ENCODE peak calls at places on chromosomes 7 and 10, in ten cellular contexts. One of them, this sample, is unnamed.

GRCh38 chr7:12638851-12639467 is 48.5 kb upstream of the ARL4A start:
- DNase-seq in AG04450: no peak
- DNase-seq in left ventricle myocardium inferior: no peak
- DNase-seq in lower leg skin: no peak
- DNase-seq in prostate gland: no peak
- DNase-seq in fibroblast of mammary gland: peak
- DNase-seq in heart right ventricle: no peak
- DNase-seq in K562: peak
- DNase-seq in LNCaP clone FGC: no peak
- DNase-seq in fibroblast of lung: peak
- DNase-seq in this sample: no peak

GRCh38 chr10:1488970-1489548 is 248.3 kb downstream of the ADARB2 start:
- DNase-seq in AG04450: no peak
- DNase-seq in left ventricle myocardium inferior: no peak
- DNase-seq in lower leg skin: no peak
- DNase-seq in prostate gland: no peak
- DNase-seq in fibroblast of mammary gland: no peak
- DNase-seq in heart right ventricle: no peak
- DNase-seq in K562: no peak
- DNase-seq in LNCaP clone FGC: no peak
- DNase-seq in fibroblast of lung: no peak
- DNase-seq in this sample: no peak

GRCh38 chr10:22379059-22379458 is 33.8 kb downstream of the SPAG6 start:
- DNase-seq in AG04450: no peak
- DNase-seq in left ventricle myocardium inferior: no peak
- DNase-seq in lower leg skin: no peak
- DNase-seq in prostate gland: no peak
- DNase-seq in fibroblast of mammary gland: no peak
- DNase-seq in heart right ventricle: no peak
- DNase-seq in K562: no peak
- DNase-seq in LNCaP clone FGC: no peak
- DNase-seq in fibroblast of lung: no peak
- DNase-seq in this sample: no peak

GRCh38 chr10:42926831-42927230 is 144.2 kb downstream of the BMS1 start:
- DNase-seq in AG04450: no peak
- DNase-seq in left ventricle myocardium inferior: no peak
- DNase-seq in lower leg skin: no peak
- DNase-seq in prostate gland: no peak
- DNase-seq in fibroblast of mammary gland: peak
- DNase-seq in heart right ventricle: no peak
- DNase-seq in K562: no peak
- DNase-seq in LNCaP clone FGC: no peak
- DNase-seq in fibroblast of lung: no peak
- DNase-seq in this sample: no peak

GRCh38 chr10:7365029-7365750 is 45.6 kb downstream of the SFMBT2 start:
- DNase-seq in AG04450: no peak
- DNase-seq in left ventricle myocardium inferior: no peak
- DNase-seq in lower leg skin: no peak
- DNase-seq in prostate gland: no peak
- DNase-seq in fibroblast of mammary gland: peak
- DNase-seq in heart right ventricle: no peak
- DNase-seq in K562: no peak
- DNase-seq in LNCaP clone FGC: no peak
- DNase-seq in fibroblast of lung: peak
- DNase-seq in this sample: no peak

GRCh38 chr7:73618538-73618937 is 5.8 kb downstream of the MLXIPL start:
- DNase-seq in AG04450: no peak
- DNase-seq in left ventricle myocardium inferior: no peak
- DNase-seq in lower leg skin: no peak
- DNase-seq in prostate gland: no peak
- DNase-seq in fibroblast of mammary gland: no peak
- DNase-seq in heart right ventricle: no peak
- DNase-seq in K562: peak
- DNase-seq in LNCaP clone FGC: no peak
- DNase-seq in fibroblast of lung: no peak
- DNase-seq in this sample: no peak

GRCh38 chr7:31497501-31497900 is 16.4 kb upstream of the ITPRID1 start:
- DNase-seq in AG04450: no peak
- DNase-seq in left ventricle myocardium inferior: no peak
- DNase-seq in lower leg skin: no peak
- DNase-seq in prostate gland: no peak
- DNase-seq in fibroblast of mammary gland: no peak
- DNase-seq in heart right ventricle: no peak
- DNase-seq in K562: no peak
- DNase-seq in LNCaP clone FGC: no peak
- DNase-seq in fibroblast of lung: no peak
- DNase-seq in this sample: no peak

GRCh38 chr10:42951486-42952251 is 125.2 kb upstream of the RET start:
- DNase-seq in AG04450: no peak
- DNase-seq in left ventricle myocardium inferior: peak
- DNase-seq in lower leg skin: peak
- DNase-seq in prostate gland: no peak
- DNase-seq in fibroblast of mammary gland: no peak
- DNase-seq in heart right ventricle: peak
- DNase-seq in K562: no peak
- DNase-seq in LNCaP clone FGC: no peak
- DNase-seq in fibroblast of lung: no peak
- DNase-seq in this sample: no peak

GRCh38 chr7:102463841-102464576 is 654 bp downstream of the ALKBH4 start:
- DNase-seq in AG04450: no peak
- DNase-seq in left ventricle myocardium inferior: no peak
- DNase-seq in lower leg skin: no peak
- DNase-seq in prostate gland: no peak
- DNase-seq in fibroblast of mammary gland: peak
- DNase-seq in heart right ventricle: no peak
- DNase-seq in K562: peak
- DNase-seq in LNCaP clone FGC: no peak
- DNase-seq in fibroblast of lung: no peak
- DNase-seq in this sample: no peak

GRCh38 chr7:102467581-102468415 is 3.0 kb downstream of the LRWD1 start:
- DNase-seq in AG04450: no peak
- DNase-seq in left ventricle myocardium inferior: no peak
- DNase-seq in lower leg skin: no peak
- DNase-seq in prostate gland: no peak
- DNase-seq in fibroblast of mammary gland: no peak
- DNase-seq in heart right ventricle: peak
- DNase-seq in K562: no peak
- DNase-seq in LNCaP clone FGC: no peak
- DNase-seq in fibroblast of lung: no peak
- DNase-seq in this sample: no peak

GRCh38 chr7:102464577-102465280 is at the start of the genes ALKBH4 and LRWD1:
- DNase-seq in AG04450: peak
- DNase-seq in left ventricle myocardium inferior: peak
- DNase-seq in lower leg skin: peak
- DNase-seq in prostate gland: peak
- DNase-seq in fibroblast of mammary gland: peak
- DNase-seq in heart right ventricle: peak
- DNase-seq in K562: peak
- DNase-seq in LNCaP clone FGC: peak
- DNase-seq in fibroblast of lung: peak
- DNase-seq in this sample: peak

GRCh38 chr7:102468416-102469350 is 3.9 kb downstream of the LRWD1 start:
- DNase-seq in AG04450: no peak
- DNase-seq in left ventricle myocardium inferior: no peak
- DNase-seq in lower leg skin: no peak
- DNase-seq in prostate gland: no peak
- DNase-seq in fibroblast of mammary gland: no peak
- DNase-seq in heart right ventricle: peak
- DNase-seq in K562: no peak
- DNase-seq in LNCaP clone FGC: no peak
- DNase-seq in fibroblast of lung: no peak
- DNase-seq in this sample: no peak

DNA sequence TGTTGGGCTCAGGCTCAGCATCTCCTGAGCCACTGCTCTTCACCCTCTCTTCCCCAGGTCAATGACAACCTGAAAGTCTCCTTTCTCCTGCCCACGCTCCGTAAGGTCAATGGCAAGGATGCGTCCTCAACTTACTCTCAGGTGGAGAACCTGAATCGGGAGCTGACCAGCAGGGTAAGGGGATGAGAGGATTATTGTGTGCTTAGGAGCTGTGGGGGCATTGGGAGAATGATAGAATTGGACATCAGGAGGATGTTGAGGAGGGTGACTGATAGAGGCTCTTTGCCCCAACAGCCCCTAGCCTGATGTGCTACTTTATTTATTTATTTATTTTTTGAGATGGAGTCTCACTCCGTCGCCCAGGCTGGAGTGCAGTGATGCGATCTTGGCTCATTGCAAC is 1.3 kb downstream of the LRWD1 start:
- DNase-seq in AG04450: no peak
- DNase-seq in left ventricle myocardium inferior: no peak
- DNase-seq in lower leg skin: no peak
- DNase-seq in prostate gland: no peak
- DNase-seq in fibroblast of mammary gland: no peak
- DNase-seq in heart right ventricle: no peak
- DNase-seq in K562: no peak
- DNase-seq in LNCaP clone FGC: no peak
- DNase-seq in fibroblast of lung: no peak
- DNase-seq in this sample: no peak
- TF ChIP-seq CTCF in AG04450: no peak
- TF ChIP-seq CTCF in left ventricle myocardium inferior: no peak
- TF ChIP-seq CTCF in lower leg skin: no peak
- TF ChIP-seq CTCF in prostate gland: no peak
- TF ChIP-seq CTCF in fibroblast of mammary gland: no peak
- TF ChIP-seq CTCF in heart right ventricle: no peak
- TF ChIP-seq CTCF in K562: no peak
- TF ChIP-seq CTCF in LNCaP clone FGC: no peak
- TF ChIP-seq CTCF in fibroblast of lung: no peak
- TF ChIP-seq CTCF in this sample: no peak

GRCh38 chr7:102322202-102322715 is 34.0 kb downstream of the SPDYE6 start:
- DNase-seq in AG04450: no peak
- DNase-seq in left ventricle myocardium inferior: no peak
- DNase-seq in lower leg skin: no peak
- DNase-seq in prostate gland: no peak
- DNase-seq in fibroblast of mammary gland: peak
- DNase-seq in heart right ventricle: no peak
- DNase-seq in K562: no peak
- DNase-seq in LNCaP clone FGC: no peak
- DNase-seq in fibroblast of lung: no peak
- DNase-seq in this sample: no peak

GRCh38 chr7:102323914-102324195 is 32.4 kb downstream of the SPDYE6 start:
- DNase-seq in AG04450: no peak
- DNase-seq in left ventricle myocardium inferior: no peak
- DNase-seq in lower leg skin: no peak
- DNase-seq in prostate gland: no peak
- DNase-seq in fibroblast of mammary gland: no peak
- DNase-seq in heart right ventricle: no peak
- DNase-seq in K562: no peak
- DNase-seq in LNCaP clone FGC: no peak
- DNase-seq in fibroblast of lung: no peak
- DNase-seq in this sample: no peak

GRCh38 chr7:102331536-102332275 is 24.5 kb downstream of the SPDYE6 start:
- DNase-seq in AG04450: no peak
- DNase-seq in left ventricle myocardium inferior: no peak
- DNase-seq in lower leg skin: no peak
- DNase-seq in prostate gland: no peak
- DNase-seq in fibroblast of mammary gland: no peak
- DNase-seq in heart right ventricle: no peak
- DNase-seq in K562: peak
- DNase-seq in LNCaP clone FGC: no peak
- DNase-seq in fibroblast of lung: no peak
- DNase-seq in this sample: no peak

GRCh38 chr7:102321351-102322201 is 34.7 kb downstream of the SPDYE6 start:
- DNase-seq in AG04450: no peak
- DNase-seq in left ventricle myocardium inferior: no peak
- DNase-seq in lower leg skin: no peak
- DNase-seq in prostate gland: no peak
- DNase-seq in fibroblast of mammary gland: no peak
- DNase-seq in heart right ventricle: peak
- DNase-seq in K562: peak
- DNase-seq in LNCaP clone FGC: no peak
- DNase-seq in fibroblast of lung: no peak
- DNase-seq in this sample: peak

DNA sequence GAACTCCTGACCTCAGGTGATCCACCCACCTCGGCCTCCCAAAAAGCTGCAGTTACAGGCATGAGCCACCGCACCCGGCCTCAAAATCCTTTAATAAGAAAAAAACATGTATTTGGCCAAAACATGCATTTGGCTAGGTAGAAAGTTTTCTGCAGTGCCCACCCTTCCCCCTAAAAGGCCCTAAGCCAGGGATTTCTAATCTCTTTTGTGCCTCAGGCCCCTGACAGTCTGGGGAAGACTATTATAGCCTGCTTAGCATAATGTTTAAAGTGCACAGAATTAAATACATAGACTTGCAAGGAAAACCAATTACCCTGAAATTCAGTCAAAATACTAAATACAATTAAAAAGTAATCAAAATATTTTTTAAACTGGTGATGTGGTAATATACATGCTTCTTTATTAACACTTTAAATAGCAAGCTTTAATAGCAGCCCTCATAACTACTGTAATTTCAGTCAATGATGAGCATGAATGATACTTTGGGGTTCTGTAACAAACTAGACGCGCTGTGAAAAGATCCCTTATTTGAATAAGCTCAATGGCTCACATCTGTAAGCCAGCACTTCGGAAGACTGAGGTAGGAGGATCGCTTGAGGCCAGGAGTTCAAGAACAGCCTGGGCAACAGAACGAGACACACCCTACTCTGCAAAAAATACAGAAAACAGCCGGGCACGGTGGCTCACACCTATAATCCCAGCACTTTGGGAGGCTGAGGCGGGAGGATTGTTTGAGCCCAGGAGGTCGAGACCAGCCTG is 29.9 kb downstream of the SPDYE6 start:
- DNase-seq in AG04450: no peak
- DNase-seq in left ventricle myocardium inferior: no peak
- DNase-seq in lower leg skin: no peak
- DNase-seq in prostate gland: no peak
- DNase-seq in fibroblast of mammary gland: no peak
- DNase-seq in heart right ventricle: no peak
- DNase-seq in K562: no peak
- DNase-seq in LNCaP clone FGC: no peak
- DNase-seq in fibroblast of lung: no peak
- DNase-seq in this sample: no peak
- TF ChIP-seq CTCF in AG04450: no peak
- TF ChIP-seq CTCF in left ventricle myocardium inferior: no peak
- TF ChIP-seq CTCF in lower leg skin: no peak
- TF ChIP-seq CTCF in prostate gland: no peak
- TF ChIP-seq CTCF in fibroblast of mammary gland: no peak
- TF ChIP-seq CTCF in heart right ventricle: no peak
- TF ChIP-seq CTCF in K562: no peak
- TF ChIP-seq CTCF in LNCaP clone FGC: no peak
- TF ChIP-seq CTCF in fibroblast of lung: no peak
- TF ChIP-seq CTCF in this sample: no peak

GRCh38 chr10:29471483-29471859 is 163.3 kb downstream of the SVIL start:
- DNase-seq in AG04450: peak
- DNase-seq in left ventricle myocardium inferior: no peak
- DNase-seq in lower leg skin: no peak
- DNase-seq in prostate gland: no peak
- DNase-seq in fibroblast of mammary gland: peak
- DNase-seq in heart right ventricle: no peak
- DNase-seq in K562: peak
- DNase-seq in LNCaP clone FGC: no peak
- DNase-seq in fibroblast of lung: peak
- DNase-seq in this sample: no peak

GRCh38 chr10:29469481-29470354 is 165.1 kb downstream of the SVIL start:
- DNase-seq in AG04450: no peak
- DNase-seq in left ventricle myocardium inferior: no peak
- DNase-seq in lower leg skin: no peak
- DNase-seq in prostate gland: no peak
- DNase-seq in fibroblast of mammary gland: no peak
- DNase-seq in heart right ventricle: no peak
- DNase-seq in K562: no peak
- DNase-seq in LNCaP clone FGC: no peak
- DNase-seq in fibroblast of lung: no peak
- DNase-seq in this sample: no peak

GRCh38 chr10:29470843-29471482 is 163.8 kb downstream of the SVIL start:
- DNase-seq in AG04450: no peak
- DNase-seq in left ventricle myocardium inferior: no peak
- DNase-seq in lower leg skin: no peak
- DNase-seq in prostate gland: no peak
- DNase-seq in fibroblast of mammary gland: no peak
- DNase-seq in heart right ventricle: no peak
- DNase-seq in K562: no peak
- DNase-seq in LNCaP clone FGC: no peak
- DNase-seq in fibroblast of lung: peak
- DNase-seq in this sample: no peak

GRCh38 chr10:29472268-29473086 is 162.3 kb downstream of the SVIL start:
- DNase-seq in AG04450: no peak
- DNase-seq in left ventricle myocardium inferior: no peak
- DNase-seq in lower leg skin: no peak
- DNase-seq in prostate gland: no peak
- DNase-seq in fibroblast of mammary gland: no peak
- DNase-seq in heart right ventricle: no peak
- DNase-seq in K562: no peak
- DNase-seq in LNCaP clone FGC: no peak
- DNase-seq in fibroblast of lung: no peak
- DNase-seq in this sample: no peak

DNA sequence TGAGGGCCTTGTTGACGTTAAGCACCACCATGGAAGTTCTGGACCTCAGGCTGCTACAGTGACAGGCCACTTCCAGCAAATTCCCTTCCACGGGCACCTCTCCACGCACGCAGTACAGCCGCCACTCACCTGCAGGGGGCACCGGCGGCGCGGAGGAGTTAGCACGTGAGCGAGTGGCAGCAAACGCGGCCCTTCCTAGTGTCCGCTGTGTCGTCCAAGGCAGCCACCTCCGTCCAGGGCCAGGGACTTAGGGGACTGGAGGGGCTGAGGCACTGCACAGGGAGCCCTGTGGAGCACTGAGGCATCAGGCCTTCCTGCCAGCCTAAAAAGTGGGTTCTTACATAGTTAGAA is 164.4 kb downstream of the SVIL start:
- DNase-seq in AG04450: no peak
- DNase-seq in left ventricle myocardium inferior: peak
- DNase-seq in lower leg skin: no peak
- DNase-seq in prostate gland: no peak
- DNase-seq in fibroblast of mammary gland: peak
- DNase-seq in heart right ventricle: peak
- DNase-seq in K562: peak
- DNase-seq in LNCaP clone FGC: no peak
- DNase-seq in fibroblast of lung: no peak
- DNase-seq in this sample: peak
- TF ChIP-seq CTCF in AG04450: peak
- TF ChIP-seq CTCF in left ventricle myocardium inferior: peak
- TF ChIP-seq CTCF in lower leg skin: no peak
- TF ChIP-seq CTCF in prostate gland: peak
- TF ChIP-seq CTCF in fibroblast of mammary gland: peak
- TF ChIP-seq CTCF in heart right ventricle: no peak
- TF ChIP-seq CTCF in K562: peak
- TF ChIP-seq CTCF in LNCaP clone FGC: peak
- TF ChIP-seq CTCF in fibroblast of lung: peak
- TF ChIP-seq CTCF in this sample: peak

DNA sequence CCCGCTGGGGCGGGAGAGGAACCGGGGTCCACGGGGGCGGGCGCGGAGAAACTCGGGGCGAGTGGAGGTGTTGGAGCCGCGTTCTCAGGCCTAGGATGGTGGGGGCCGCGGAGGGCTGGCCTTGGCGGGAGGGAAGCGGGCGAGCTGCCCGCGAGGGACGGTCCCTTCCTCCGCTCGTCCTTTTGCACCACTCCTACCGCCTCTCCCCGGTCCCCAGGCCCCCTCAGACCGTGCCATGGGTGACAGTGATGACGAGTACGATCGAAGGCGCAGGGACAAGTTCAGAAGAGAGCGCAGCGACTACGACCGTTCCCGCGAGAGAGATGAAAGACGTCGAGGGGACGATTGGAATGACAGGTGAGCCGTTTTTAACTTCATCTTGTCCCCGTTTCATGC is 451 bp downstream of the SRRT start:
- DNase-seq in AG04450: no peak
- DNase-seq in left ventricle myocardium inferior: peak
- DNase-seq in lower leg skin: no peak
- DNase-seq in prostate gland: no peak
- DNase-seq in fibroblast of mammary gland: no peak
- DNase-seq in heart right ventricle: no peak
- DNase-seq in K562: no peak
- DNase-seq in LNCaP clone FGC: no peak
- DNase-seq in fibroblast of lung: no peak
- DNase-seq in this sample: no peak
- TF ChIP-seq CTCF in AG04450: no peak
- TF ChIP-seq CTCF in left ventricle myocardium inferior: no peak
- TF ChIP-seq CTCF in lower leg skin: no peak
- TF ChIP-seq CTCF in prostate gland: no peak
- TF ChIP-seq CTCF in fibroblast of mammary gland: no peak
- TF ChIP-seq CTCF in heart right ventricle: no peak
- TF ChIP-seq CTCF in K562: no peak
- TF ChIP-seq CTCF in LNCaP clone FGC: no peak
- TF ChIP-seq CTCF in fibroblast of lung: no peak
- TF ChIP-seq CTCF in this sample: no peak

This sample was measured in neural crest cell.